ENCODE peak calls at places on chromosomes 3 and 15, in eight cellular contexts. One of them, this sample, is unnamed.

GRCh38 chr15:58440922-58441321 is 9.1 kb downstream of the LIPC start:
- DNase-seq in NCI-H345: no peak
- DNase-seq in CD4-positive, CD25-positive, alpha-beta regulatory T cell: no peak
- DNase-seq in AG09309: no peak
- DNase-seq in ELR: no peak
- DNase-seq in T-cell: no peak
- DNase-seq in stimulated activated CD4-positive, alpha-beta T cell treated with anti-CD3 and anti-CD28 coated beads, Interleukin-15, amount 100 ng/mL, for 1 hour: no peak
- DNase-seq in HEK293T: no peak
- DNase-seq in this sample: no peak

GRCh38 chr3:50365080-50365841 is 5.9 kb upstream of the TMEM115 start:
- DNase-seq in NCI-H345: peak
- DNase-seq in CD4-positive, CD25-positive, alpha-beta regulatory T cell: peak
- DNase-seq in AG09309: no peak
- DNase-seq in ELR: peak
- DNase-seq in T-cell: peak
- DNase-seq in stimulated activated CD4-positive, alpha-beta T cell treated with anti-CD3 and anti-CD28 coated beads, Interleukin-15, amount 100 ng/mL, for 1 hour: peak
- DNase-seq in HEK293T: peak
- DNase-seq in this sample: peak

GRCh38 chr3:38549486-38549885 is 53.3 kb downstream of the EXOG start:
- DNase-seq in NCI-H345: no peak
- DNase-seq in CD4-positive, CD25-positive, alpha-beta regulatory T cell: no peak
- DNase-seq in AG09309: no peak
- DNase-seq in ELR: no peak
- DNase-seq in T-cell: no peak
- DNase-seq in stimulated activated CD4-positive, alpha-beta T cell treated with anti-CD3 and anti-CD28 coated beads, Interleukin-15, amount 100 ng/mL, for 1 hour: no peak
- DNase-seq in HEK293T: no peak
- DNase-seq in this sample: peak

GRCh38 chr15:76174654-76175053 is 114.9 kb downstream of the TMEM266 start:
- DNase-seq in NCI-H345: no peak
- DNase-seq in CD4-positive, CD25-positive, alpha-beta regulatory T cell: no peak
- DNase-seq in AG09309: no peak
- DNase-seq in ELR: no peak
- DNase-seq in T-cell: no peak
- DNase-seq in stimulated activated CD4-positive, alpha-beta T cell treated with anti-CD3 and anti-CD28 coated beads, Interleukin-15, amount 100 ng/mL, for 1 hour: no peak
- DNase-seq in HEK293T: no peak
- DNase-seq in this sample: no peak

GRCh38 chr3:10470666-10471336 is 34.6 kb downstream of the ATP2B2 start:
- DNase-seq in NCI-H345: no peak
- DNase-seq in CD4-positive, CD25-positive, alpha-beta regulatory T cell: no peak
- DNase-seq in AG09309: no peak
- DNase-seq in ELR: no peak
- DNase-seq in T-cell: no peak
- DNase-seq in stimulated activated CD4-positive, alpha-beta T cell treated with anti-CD3 and anti-CD28 coated beads, Interleukin-15, amount 100 ng/mL, for 1 hour: no peak
- DNase-seq in HEK293T: no peak
- DNase-seq in this sample: peak

GRCh38 chr3:119918992-119919933 is 137.4 kb downstream of the NR1I2 start:
- DNase-seq in NCI-H345: no peak
- DNase-seq in CD4-positive, CD25-positive, alpha-beta regulatory T cell: no peak
- DNase-seq in AG09309: no peak
- DNase-seq in ELR: peak
- DNase-seq in T-cell: no peak
- DNase-seq in stimulated activated CD4-positive, alpha-beta T cell treated with anti-CD3 and anti-CD28 coated beads, Interleukin-15, amount 100 ng/mL, for 1 hour: no peak
- DNase-seq in HEK293T: no peak
- DNase-seq in this sample: no peak

GRCh38 chr3:2614578-2614977 is 495.6 kb downstream of the IL5RA start:
- DNase-seq in NCI-H345: no peak
- DNase-seq in CD4-positive, CD25-positive, alpha-beta regulatory T cell: no peak
- DNase-seq in AG09309: no peak
- DNase-seq in ELR: no peak
- DNase-seq in T-cell: no peak
- DNase-seq in stimulated activated CD4-positive, alpha-beta T cell treated with anti-CD3 and anti-CD28 coated beads, Interleukin-15, amount 100 ng/mL, for 1 hour: no peak
- DNase-seq in HEK293T: no peak
- DNase-seq in this sample: no peak

GRCh38 chr3:10702961-10703740 is 112.9 kb upstream of the SLC6A11 start:
- DNase-seq in NCI-H345: no peak
- DNase-seq in CD4-positive, CD25-positive, alpha-beta regulatory T cell: no peak
- DNase-seq in AG09309: no peak
- DNase-seq in ELR: peak
- DNase-seq in T-cell: no peak
- DNase-seq in stimulated activated CD4-positive, alpha-beta T cell treated with anti-CD3 and anti-CD28 coated beads, Interleukin-15, amount 100 ng/mL, for 1 hour: no peak
- DNase-seq in HEK293T: peak
- DNase-seq in this sample: no peak

GRCh38 chr3:88222343-88222742 is 72.6 kb downstream of the C3orf38 start:
- DNase-seq in NCI-H345: no peak
- DNase-seq in CD4-positive, CD25-positive, alpha-beta regulatory T cell: no peak
- DNase-seq in AG09309: no peak
- DNase-seq in ELR: no peak
- DNase-seq in T-cell: no peak
- DNase-seq in stimulated activated CD4-positive, alpha-beta T cell treated with anti-CD3 and anti-CD28 coated beads, Interleukin-15, amount 100 ng/mL, for 1 hour: no peak
- DNase-seq in HEK293T: no peak
- DNase-seq in this sample: no peak

GRCh38 chr15:70244978-70245542 is 147.3 kb upstream of the TLE3 start:
- DNase-seq in NCI-H345: no peak
- DNase-seq in CD4-positive, CD25-positive, alpha-beta regulatory T cell: no peak
- DNase-seq in AG09309: no peak
- DNase-seq in ELR: no peak
- DNase-seq in T-cell: no peak
- DNase-seq in stimulated activated CD4-positive, alpha-beta T cell treated with anti-CD3 and anti-CD28 coated beads, Interleukin-15, amount 100 ng/mL, for 1 hour: no peak
- DNase-seq in HEK293T: no peak
- DNase-seq in this sample: no peak